ENCODE peak calls at places on chromosomes 6 and 20, in nine cellular contexts. S is H9, B is kidney, W is NT2/D1, T is fibroblast of lung, X is astrocyte, H is IMR-90, C is Karpas-422, F is mesendoderm. I is an unnamed sample.

GRCh38 chr20:32510601-32511357 is 74.4 kb downstream of the NOL4L start:
- DNase-seq in B (peak; percentile 66), X (no peak), F (peak; percentile 50), C (no peak), H (no peak), T (no peak), W (no peak), S (peak; percentile 31), I (no peak)

GRCh38 chr6:13288481-13288880 is 39.9 kb downstream of the TBC1D7 start:
- DNase-seq in B (no peak), W (no peak), X (no peak), C (no peak), T (no peak), F (no peak), S (no peak), H (no peak), I (no peak)

GRCh38 chr6:26351544-26351953 is 13.4 kb upstream of the BTN3A2 start:
- DNase-seq in B (no peak), F (no peak), C (no peak), H (peak; percentile 99), W (no peak), S (no peak), T (peak; percentile 78), X (peak; percentile 97), I (no peak)

GRCh38 chr6:159594106-159594749 is 98.8 kb downstream of the SOD2 start:
- DNase-seq in H (peak; percentile 52), B (no peak), T (peak; percentile 58), S (no peak), X (peak; percentile 73), F (no peak), C (no peak), W (no peak), I (no peak)

GRCh38 chr6:3749991-3750323 is 1.6 kb downstream of the PXDC1 start:
- DNase-seq in B (peak; percentile 83), C (no peak), H (peak; percentile 74), X (peak; percentile 76), T (peak; percentile 65), W (no peak), F (peak; percentile 51), S (no peak), I (no peak)

GRCh38 chr6:139832493-139832892 is 458.0 kb upstream of the CITED2 start:
- DNase-seq in H (no peak), T (no peak), B (no peak), C (no peak), F (no peak), S (no peak), X (no peak), W (no peak), I (no peak)

GRCh38 chr6:156780117-156780641 is 3.0 kb downstream of the ARID1B start:
- DNase-seq in X (peak; percentile 95), B (no peak), T (peak; percentile 93), W (no peak), S (no peak), F (peak; percentile 90), C (peak; percentile 94), H (peak; percentile 96), I (peak; percentile 68)

GRCh38 chr20:49586967-49587587 is 19.1 kb upstream of the PTGIS start:
- DNase-seq in F (no peak), S (no peak), W (no peak), C (no peak), T (peak; percentile 36), B (peak; percentile 14), X (peak; percentile 53), H (peak; percentile 83), I (no peak)

GRCh38 chr20:38313676-38314075 is 9.7 kb downstream of the BPI start:
- DNase-seq in F (no peak), W (no peak), C (no peak), T (no peak), S (no peak), H (no peak), B (no peak), X (no peak), I (no peak)

GRCh38 chr20:49132995-49133451 is 55.1 kb downstream of the STAU1 start:
- DNase-seq in S (peak; percentile 34), F (peak; percentile 72), X (peak; percentile 59), H (peak; percentile 79), W (peak; percentile 47), T (peak; percentile 84), B (no peak), C (peak; percentile 85), I (peak; percentile 49)

GRCh38 chr6:135212020-135212806 is 31.1 kb downstream of the MYB start:
- DNase-seq in H (peak; percentile 56), W (no peak), T (peak; percentile 28), C (no peak), X (peak; percentile 41), S (no peak), B (no peak), F (no peak), I (no peak)

GRCh38 chr20:36275011-36275410 is 31.1 kb upstream of the DLGAP4 start:
- DNase-seq in X (no peak), H (no peak), F (no peak), S (no peak), W (no peak), C (peak; percentile 6), B (no peak), T (no peak), I (no peak)

GRCh38 chr6:25596928-25597818 is 54.8 kb upstream of the SCGN start:
- DNase-seq in X (no peak), C (no peak), F (no peak), S (no peak), T (no peak), W (no peak), H (peak; percentile 1), B (no peak), I (no peak)

GRCh38 chr6:16823700-16824352 is 62.6 kb upstream of the ATXN1 start:
- DNase-seq in F (no peak), S (no peak), X (no peak), W (no peak), C (no peak), H (no peak), T (no peak), B (no peak), I (no peak)

GRCh38 chr6:16296061-16296670 is 57.8 kb downstream of the GMPR start:
- DNase-seq in S (no peak), T (no peak), W (no peak), X (no peak), F (no peak), H (no peak), C (no peak), B (no peak), I (no peak)

GRCh38 chr6:24757610-24758009 is 17.1 kb upstream of the GMNN start:
- DNase-seq in H (no peak), F (no peak), T (no peak), X (no peak), S (no peak), B (no peak), W (no peak), C (no peak), I (no peak)

GRCh38 chr20:24935786-24936525 is 13.1 kb upstream of the CST7 start:
- DNase-seq in H (no peak), B (no peak), S (no peak), T (no peak), F (no peak), C (no peak), X (no peak), W (no peak), I (no peak)

GRCh38 chr6:92161953-92162352 is 1257.4 kb downstream of the EPHA7 start:
- DNase-seq in W (no peak), T (no peak), F (no peak), C (no peak), B (no peak), X (no peak), H (no peak), S (no peak), I (no peak)

DNA sequence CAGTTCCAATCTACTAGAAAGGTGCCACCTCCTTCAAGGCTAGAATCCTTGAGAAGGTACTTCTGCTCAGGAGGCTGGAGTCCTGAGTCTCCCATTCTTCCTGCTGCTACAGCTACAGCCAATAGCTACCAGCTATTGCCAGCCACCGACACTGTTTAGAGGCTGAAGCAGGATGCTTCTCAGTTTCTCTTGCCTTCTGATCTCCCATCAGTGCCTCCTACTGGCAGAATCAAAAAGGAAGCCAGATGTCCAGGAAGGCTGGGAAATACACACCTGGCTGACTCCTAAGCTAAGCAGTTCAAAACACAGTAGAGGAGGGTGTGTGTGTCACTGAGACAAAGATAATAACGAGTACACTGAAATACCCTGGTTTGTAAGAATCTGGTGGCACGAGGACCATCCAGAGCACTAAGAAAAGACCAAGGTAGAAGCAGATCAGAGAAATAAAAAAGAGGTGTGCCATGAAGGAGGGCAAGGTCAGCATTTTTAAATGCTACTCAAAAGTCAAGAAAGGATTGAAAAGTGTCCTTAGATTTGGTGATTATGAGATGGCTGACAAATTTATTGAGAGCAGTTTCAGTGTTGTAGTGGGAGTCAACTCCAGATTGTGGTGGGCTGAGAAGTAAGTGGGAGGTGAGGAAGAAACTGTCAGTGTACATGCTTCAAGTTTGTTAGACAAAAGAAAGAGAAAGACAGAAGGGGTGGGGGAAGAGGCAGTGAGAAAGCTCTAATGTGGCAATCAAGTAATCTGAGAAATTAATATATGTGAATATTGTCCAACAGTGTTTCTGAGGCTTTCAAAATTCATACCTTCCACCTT is 2.3 kb upstream of the HLA-DMA start:
- DNase-seq in S (peak; percentile 86), X (no peak), T (no peak), B (no peak), H (peak; percentile 13), F (peak; percentile 88), C (peak; percentile 83), W (no peak), I (no peak)
- H3K9ac ChIP-seq in S (no peak overlapping the region), X (no peak overlapping the region), T (no peak overlapping the region), B (no peak overlapping the region), H (no peak overlapping the region), F (no peak overlapping the region), C (peak overlapping the region; percentile 63), W (no peak overlapping the region), I (no peak overlapping the region)

GRCh38 chr20:52060794-52061714 is 130.5 kb downstream of the ZFP64 start:
- DNase-seq in S (peak; percentile 64), X (no peak), W (peak; percentile 74), F (peak; percentile 91), H (no peak), T (peak; percentile 41), C (no peak), B (no peak), I (peak; percentile 27)
- H3K9ac ChIP-seq in S (no peak overlapping the region), X (no peak overlapping the region), W (no peak overlapping the region), F (no peak overlapping the region), H (no peak overlapping the region), T (no peak overlapping the region), C (no peak overlapping the region), B (no peak overlapping the region), I (no peak overlapping the region)

GRCh38 chr20:46572790-46573189 is 22.3 kb upstream of the OCSTAMP start:
- DNase-seq in H (no peak), W (no peak), B (no peak), C (no peak), T (no peak), X (no peak), F (no peak), S (no peak), I (no peak)
- H3K9ac ChIP-seq in H (no peak overlapping the region), W (no peak overlapping the region), B (no peak overlapping the region), C (no peak overlapping the region), T (no peak overlapping the region), X (no peak overlapping the region), F (no peak overlapping the region), S (no peak overlapping the region), I (no peak overlapping the region)

DNA sequence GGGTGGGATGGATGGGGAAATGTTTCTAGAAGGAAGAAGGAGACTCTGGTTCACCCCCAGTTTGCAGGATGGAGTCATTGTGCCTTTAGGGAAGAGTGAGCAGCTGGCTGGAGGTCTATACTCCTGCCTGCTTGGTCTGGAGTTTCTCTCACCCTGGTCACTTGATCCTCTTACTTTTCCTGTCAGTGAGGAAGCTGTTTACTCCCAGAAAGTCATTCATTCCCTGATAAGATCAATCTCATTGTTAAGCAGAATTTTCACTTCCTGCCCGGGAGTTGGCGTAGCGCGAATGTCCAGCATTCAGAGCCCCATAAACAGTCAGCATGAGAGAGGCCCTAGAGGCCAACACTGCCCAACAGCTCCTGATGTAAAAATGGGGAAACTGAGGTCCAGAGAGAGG is 70.4 kb upstream of the SIRPA start:
- DNase-seq in S (no peak), X (no peak), F (peak; percentile 45), T (no peak), H (no peak), W (no peak), C (no peak), B (no peak), I (no peak)
- H3K9ac ChIP-seq in S (no peak overlapping the region), X (no peak overlapping the region), F (no peak overlapping the region), T (no peak overlapping the region), H (no peak overlapping the region), W (no peak overlapping the region), C (no peak overlapping the region), B (no peak overlapping the region), I (peak overlapping the region; percentile 37)